ENCODE peak calls at places on chromosomes 5 and 9, in six cellular contexts. B is NB4; D is spleen; H is tibial nerve; G is activated T-cell treated with anti-CD3 and anti-CD28 coated beads, Interleukin-2, amount 50 U/mL, for 24 hours; Y is HT1080. L is an unnamed sample.

GRCh38 chr5:151319334-151319733 is 15.8 kb upstream of the SLC36A3 start:
- DNase-seq in B (peak; percentile 40), D (no peak), H (peak; percentile 21), G (no peak), Y (peak; percentile 16), L (peak; percentile 23)

GRCh38 chr5:2861605-2862004 is 110.1 kb upstream of the IRX2 start:
- DNase-seq in B (peak; percentile 23), D (no peak), H (no peak), G (no peak), Y (peak; percentile 49), L (no peak)

GRCh38 chr9:135135171-135135926 is 47.9 kb downstream of the OLFM1 start:
- DNase-seq in B (no peak), D (no peak), H (no peak), G (no peak), Y (no peak), L (no peak)

GRCh38 chr5:38468202-38468656 is 88.2 kb downstream of the LIFR start:
- DNase-seq in B (no peak), D (no peak), H (peak; percentile 60), G (no peak), Y (peak; percentile 95), L (no peak)

GRCh38 chr9:79880626-79881025 is 308.9 kb downstream of the TLE4 start:
- DNase-seq in B (no peak), D (no peak), H (no peak), G (no peak), Y (no peak), L (no peak)

GRCh38 chr9:15136646-15137045 is 170.4 kb downstream of the TTC39B start:
- DNase-seq in B (peak; percentile 63), D (no peak), H (no peak), G (no peak), Y (peak; percentile 61), L (no peak)

GRCh38 chr5:143836161-143836725 is 24.3 kb downstream of the HMHB1 start:
- DNase-seq in B (no peak), D (no peak), H (no peak), G (no peak), Y (no peak), L (no peak)

GRCh38 chr9:88527626-88528025 is 7.4 kb upstream of the NXNL2 start:
- DNase-seq in B (no peak), D (no peak), H (no peak), G (no peak), Y (no peak), L (no peak)

GRCh38 chr5:3612561-3613175 is 17.0 kb downstream of the IRX1 start:
- DNase-seq in B (no peak), D (no peak), H (no peak), G (no peak), Y (peak; percentile 17), L (no peak)

GRCh38 chr9:112531666-112532282 is 45.1 kb downstream of the KIAA1958 start:
- DNase-seq in B (no peak), D (no peak), H (no peak), G (no peak), Y (no peak), L (no peak)

GRCh38 chr5:159001247-159001646 is 98.5 kb downstream of the EBF1 start:
- DNase-seq in B (no peak), D (no peak), H (no peak), G (no peak), Y (no peak), L (no peak)

GRCh38 chr5:158819095-158819494 is 280.6 kb downstream of the EBF1 start:
- DNase-seq in B (no peak), D (no peak), H (no peak), G (no peak), Y (no peak), L (no peak)

GRCh38 chr9:77991191-77991590 is 40.4 kb downstream of the GNAQ start:
- DNase-seq in B (no peak), D (no peak), H (no peak), G (no peak), Y (no peak), L (no peak)

GRCh38 chr5:92435781-92436180 is 1052.7 kb upstream of the ARRDC3 start:
- DNase-seq in B (no peak), D (peak; percentile 48), H (no peak), G (no peak), Y (no peak), L (no peak)

GRCh38 chr9:130870491-130871381 is 25.9 kb downstream of the QRFP start:
- DNase-seq in B (no peak), D (peak; percentile 43), H (no peak), G (no peak), Y (no peak), L (no peak)

GRCh38 chr9:106859957-106860715 is 2.8 kb upstream of the ZNF462 start:
- DNase-seq in B (no peak), D (no peak), H (no peak), G (no peak), Y (no peak), L (no peak)

GRCh38 chr5:40984884-40985283 is 75.6 kb downstream of the C7 start:
- DNase-seq in B (no peak), D (no peak), H (no peak), G (no peak), Y (peak; percentile 48), L (no peak)

GRCh38 chr5:159777049-159777448 is 139.2 kb upstream of the ADRA1B start:
- DNase-seq in B (no peak), D (no peak), H (no peak), G (no peak), Y (no peak), L (no peak)

GRCh38 chr5:179275941-179276837 is 69.1 kb downstream of the ADAMTS2 start:
- DNase-seq in B (peak; percentile 38), D (no peak), H (peak; percentile 77), G (no peak), Y (peak; percentile 84), L (no peak)

GRCh38 chr5:23139338-23140171 is 286.4 kb upstream of the CDH12 start:
- DNase-seq in B (peak; percentile 44), D (no peak), H (no peak), G (no peak), Y (peak; percentile 29), L (peak; percentile 9)

GRCh38 chr5:54551906-54552305 is 34.3 kb downstream of the SNX18 start:
- DNase-seq in B (no peak), D (no peak), H (no peak), G (no peak), Y (no peak), L (no peak)

GRCh38 chr9:92642599-92642998 is 27.3 kb downstream of the IPPK start:
- DNase-seq in B (no peak), D (peak; percentile 43), H (no peak), G (no peak), Y (no peak), L (no peak)

GRCh38 chr9:121620777-121621437 is 30.5 kb upstream of the DAB2IP start:
- DNase-seq in B (peak; percentile 74), D (no peak), H (no peak), G (no peak), Y (no peak), L (peak; percentile 4)

GRCh38 chr9:83307051-83307724 is 231.0 kb downstream of the FRMD3 start:
- DNase-seq in B (no peak), D (no peak), H (no peak), G (no peak), Y (no peak), L (no peak)

GRCh38 chr5:38780316-38780715 is 65.5 kb upstream of the OSMR start:
- DNase-seq in B (no peak), D (no peak), H (no peak), G (no peak), Y (no peak), L (no peak)

GRCh38 chr9:89593776-89594427 is 10.9 kb upstream of the GADD45G start:
- DNase-seq in B (peak; percentile 68), D (peak; percentile 82), H (peak; percentile 38), G (peak; percentile 73), Y (peak; percentile 11), L (peak; percentile 38)

GRCh38 chr9:88303785-88304495 is 84.3 kb upstream of the SPIN1 start:
- DNase-seq in B (no peak), D (no peak), H (no peak), G (peak; percentile 55), Y (peak; percentile 44), L (no peak)

GRCh38 chr9:17018001-17018491 is 116.8 kb upstream of the CNTLN start:
- DNase-seq in B (no peak), D (no peak), H (peak; percentile 80), G (no peak), Y (no peak), L (no peak)

GRCh38 chr5:56050566-56051292 is 56.0 kb upstream of the IL6ST start:
- DNase-seq in B (no peak), D (no peak), H (no peak), G (no peak), Y (no peak), L (peak; percentile 3)

GRCh38 chr5:177399903-177400868 is at the start of gene PFN3:
- DNase-seq in B (no peak), D (no peak), H (no peak), G (no peak), Y (no peak), L (no peak)

GRCh38 chr5:87650284-87650683 is 237.6 kb upstream of the CCNH start:
- DNase-seq in B (no peak), D (no peak), H (no peak), G (no peak), Y (peak; percentile 75), L (no peak)

GRCh38 chr9:15287309-15287708 is 19.7 kb downstream of the TTC39B start:
- DNase-seq in B (no peak), D (no peak), H (no peak), G (no peak), Y (no peak), L (no peak)

L was measured in AML-193.